ENCODE peak calls at places on chromosomes 3 and 15, in eight cellular contexts. D is HL-60, G is GM23338, A is GM12891, V is SK-N-SH, P is HCT116, R is breast epithelium, B is stomach. H is an unnamed sample.

GRCh38 chr3:185943363-185944106 is 5.7 kb upstream of the TRA2B start:
- DNase-seq in A (peak), R (peak), D (peak), G (peak), P (peak), V (peak), B (peak), H (peak)

GRCh38 chr15:36757189-36757814 is 177.9 kb downstream of the CDIN1 start:
- DNase-seq in R (no peak), V (no peak), A (no peak), G (no peak), D (peak), P (no peak), B (no peak), H (no peak)

GRCh38 chr3:45799586-45799985 is 3.2 kb upstream of the SLC6A20 start:
- DNase-seq in V (no peak), D (no peak), R (no peak), G (no peak), A (no peak), P (no peak), B (no peak), H (no peak)

GRCh38 chr3:133955892-133956291 is 60.2 kb upstream of the RAB6B start:
- DNase-seq in V (peak), B (no peak), D (no peak), P (no peak), R (no peak), A (no peak), G (no peak), H (no peak)

GRCh38 chr3:12472000-12472399 is 12.3 kb upstream of the TSEN2 start:
- DNase-seq in V (no peak), A (no peak), G (no peak), D (no peak), P (no peak), B (no peak), R (no peak), H (no peak)

GRCh38 chr15:97482521-97482920 is 478.0 kb upstream of the ARRDC4 start:
- DNase-seq in G (peak), A (no peak), R (no peak), D (no peak), V (no peak), B (no peak), P (no peak), H (no peak)

GRCh38 chr3:57877116-57877515 is 121.0 kb downstream of the SLMAP start:
- DNase-seq in G (no peak), A (no peak), P (no peak), B (no peak), D (no peak), R (no peak), V (no peak), H (no peak)

GRCh38 chr3:188926741-188927650 is 244.8 kb upstream of the TPRG1 start:
- DNase-seq in B (no peak), R (no peak), A (no peak), V (no peak), D (no peak), G (no peak), P (no peak), H (no peak)

GRCh38 chr3:52056521-52056967 is at the start of gene DUSP7:
- DNase-seq in R (no peak), B (peak), P (no peak), G (peak), A (peak), D (peak), V (peak), H (peak)

GRCh38 chr3:33355611-33356010 is 78.4 kb downstream of the FBXL2 start:
- DNase-seq in V (no peak), G (no peak), A (no peak), P (no peak), R (no peak), B (no peak), D (no peak), H (no peak)

GRCh38 chr15:83971967-83972366 is 263.6 kb upstream of the GOLGA6L4 start:
- DNase-seq in G (no peak), R (no peak), B (no peak), A (no peak), D (no peak), V (no peak), P (no peak), H (no peak)

GRCh38 chr15:34699968-34700640 is 54.7 kb downstream of the GJD2 start:
- DNase-seq in A (no peak), R (no peak), B (no peak), V (no peak), G (no peak), D (no peak), P (no peak), H (no peak)

GRCh38 chr15:85475317-85475701 is 94.9 kb downstream of the AKAP13 start:
- DNase-seq in R (no peak), B (no peak), G (no peak), A (no peak), P (no peak), V (no peak), D (peak), H (no peak)

GRCh38 chr15:57340673-57341259 is 35.5 kb upstream of the CGNL1 start:
- DNase-seq in D (no peak), P (peak), A (peak), R (no peak), B (peak), V (peak), G (peak), H (peak)

GRCh38 chr15:38750816-38751215 is 186.2 kb upstream of the RASGRP1 start:
- DNase-seq in P (no peak), D (no peak), A (no peak), B (no peak), R (no peak), G (no peak), V (no peak), H (no peak)

GRCh38 chr15:91263632-91264477 is 163.8 kb downstream of the SV2B start:
- DNase-seq in R (peak), B (no peak), G (no peak), A (no peak), V (no peak), D (no peak), P (no peak), H (peak)

GRCh38 chr15:40782609-40783227 is 12.9 kb downstream of the C15orf62 start:
- DNase-seq in B (peak), V (peak), G (peak), R (peak), D (no peak), A (peak), P (peak), H (peak)

GRCh38 chr15:99090938-99091337 is 13.9 kb upstream of the SYNM start:
- DNase-seq in V (no peak), B (no peak), A (no peak), P (no peak), G (peak), R (no peak), D (no peak), H (no peak)

GRCh38 chr3:73141531-73141930 is 80.1 kb downstream of the EBLN2 start:
- DNase-seq in P (no peak), A (no peak), R (no peak), G (no peak), B (no peak), D (no peak), V (no peak), H (no peak)

GRCh38 chr3:13975686-13976085 is 95.8 kb upstream of the WNT7A start:
- DNase-seq in R (no peak), D (no peak), A (no peak), V (no peak), B (no peak), P (no peak), G (no peak), H (no peak)

GRCh38 chr3:42078686-42079085 is 12.5 kb upstream of the TRAK1 start:
- DNase-seq in D (no peak), P (no peak), G (peak), A (no peak), R (no peak), B (no peak), V (no peak), H (peak)

GRCh38 chr3:16665282-16665741 is 60.1 kb upstream of the DAZL start:
- DNase-seq in V (no peak), D (no peak), G (peak), A (no peak), B (no peak), P (peak), R (no peak), H (peak)

GRCh38 chr15:25850154-25851111 is 12.7 kb downstream of the ATP10A start:
- DNase-seq in A (peak), D (peak), R (peak), B (peak), G (peak), P (no peak), V (peak), H (peak)
- TF ChIP-seq POLR2AphosphoS5 in A (no peak), D (no peak), R (peak), B (peak), G (no peak), P (no peak), V (no peak), H (peak)

DNA sequence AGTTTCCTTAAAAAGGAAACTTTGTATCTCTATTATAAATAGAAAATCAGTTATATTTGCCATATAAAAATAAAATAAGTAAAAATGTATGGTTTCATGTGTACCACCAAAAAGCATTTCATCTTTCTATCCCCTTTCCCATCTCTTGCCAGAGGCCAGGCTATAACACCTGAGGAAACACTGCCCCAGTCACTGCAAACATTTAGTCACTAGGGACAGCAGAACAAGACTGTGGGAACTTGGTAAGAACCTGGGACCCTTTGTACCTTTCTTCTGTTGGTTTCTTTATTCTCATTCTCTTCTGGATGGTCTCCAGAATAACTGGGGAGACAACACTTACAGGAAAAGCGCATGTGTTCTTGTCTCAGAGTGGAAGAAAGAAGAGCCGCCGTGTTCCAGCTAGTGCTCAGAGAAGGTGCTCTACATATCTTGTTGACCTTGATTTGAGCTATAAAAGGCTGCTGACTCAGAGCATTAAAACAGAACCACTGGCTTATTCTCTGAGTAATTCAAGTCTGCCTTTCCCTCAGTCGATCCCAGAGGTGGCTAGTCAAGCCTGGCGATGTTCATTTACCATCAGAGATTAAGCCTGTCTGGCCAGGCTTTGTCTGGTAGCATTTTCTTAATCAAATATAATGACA is 361.6 kb downstream of the RBMS3 start:
- DNase-seq in B (no peak), V (peak), D (no peak), G (no peak), R (no peak), A (no peak), P (no peak), H (peak)
- TF ChIP-seq POLR2AphosphoS5 in B (peak), V (peak), D (no peak), G (no peak), R (no peak), A (no peak), P (no peak), H (no peak)

GRCh38 chr3:171380084-171380483 is 80.1 kb downstream of the TNIK start:
- DNase-seq in D (no peak), B (no peak), G (no peak), V (no peak), R (no peak), A (no peak), P (no peak), H (no peak)

GRCh38 chr3:171385086-171385485 is 75.1 kb downstream of the TNIK start:
- DNase-seq in D (no peak), V (no peak), B (no peak), P (no peak), R (no peak), A (no peak), G (peak), H (no peak)

GRCh38 chr3:171380711-171381435 is 79.3 kb downstream of the TNIK start:
- DNase-seq in P (no peak), A (no peak), R (no peak), V (no peak), B (no peak), D (no peak), G (no peak), H (no peak)

GRCh38 chr3:171384101-171384891 is 75.9 kb downstream of the TNIK start:
- DNase-seq in A (no peak), P (no peak), D (no peak), R (no peak), B (no peak), G (peak), V (no peak), H (no peak)

GRCh38 chr3:171383206-171384018 is 76.8 kb downstream of the TNIK start:
- DNase-seq in P (no peak), A (no peak), R (peak), V (no peak), D (no peak), B (no peak), G (no peak), H (no peak)
- TF ChIP-seq POLR2AphosphoS5 in P (no peak), A (no peak), R (no peak), V (no peak), D (no peak), B (no peak), G (no peak), H (no peak)

GRCh38 chr3:49719214-49719884 is at the start of gene AMIGO3:
- DNase-seq in R (peak), A (peak), V (peak), G (peak), D (peak), B (peak), P (peak), H (peak)
- TF ChIP-seq POLR2AphosphoS5 in R (no peak), A (peak), V (peak), G (peak), D (peak), B (peak), P (peak), H (peak)

GRCh38 chr3:38018296-38019266 is 10.9 kb downstream of the PLCD1 start:
- DNase-seq in V (no peak), P (no peak), A (no peak), R (no peak), B (no peak), D (no peak), G (no peak), H (peak)
- TF ChIP-seq POLR2AphosphoS5 in V (no peak), P (no peak), A (no peak), R (no peak), B (no peak), D (no peak), G (no peak), H (no peak)